ENCODE peak calls at places on chromosomes 5 and 9, in six cellular contexts. X is left ventricle myocardium inferior, V is bronchial epithelial cell, B is transverse colon, N is endothelial cell, M is WTC11. H is an unnamed sample.

GRCh38 chr5:600551-601541 is 11.3 kb upstream of the CEP72 start:
- DNase-seq in X (no peak), V (no peak), B (peak), N (no peak), M (no peak), H (no peak)

GRCh38 chr5:78724061-78724460 is 75.5 kb upstream of the LHFPL2 start:
- DNase-seq in X (no peak), V (no peak), B (no peak), N (no peak), M (no peak), H (no peak)

GRCh38 chr9:78062710-78063109 is 31.1 kb upstream of the GNAQ start:
- DNase-seq in X (no peak), V (no peak), B (no peak), N (no peak), M (no peak), H (no peak)

GRCh38 chr9:110185806-110186205 is 22.2 kb downstream of the C9orf152 start:
- DNase-seq in X (no peak), V (peak), B (no peak), N (no peak), M (no peak), H (no peak)

GRCh38 chr9:93096131-93096802 is at the start of gene CARD19:
- DNase-seq in X (peak), V (peak), B (peak), N (no peak), M (peak), H (peak)

GRCh38 chr9:79395691-79396558 is 175.8 kb upstream of the TLE4 start:
- DNase-seq in X (no peak), V (no peak), B (no peak), N (no peak), M (no peak), H (no peak)

GRCh38 chr9:2817987-2818386 is 25.9 kb downstream of the PUM3 start:
- DNase-seq in X (no peak), V (peak), B (no peak), N (no peak), M (no peak), H (no peak)

GRCh38 chr5:142215915-142216681 is 107.5 kb downstream of the NDFIP1 start:
- DNase-seq in X (peak), V (peak), B (peak), N (no peak), M (no peak), H (no peak)

GRCh38 chr5:145589063-145589462 is 246.1 kb downstream of the PRELID2 start:
- DNase-seq in X (no peak), V (no peak), B (no peak), N (no peak), M (no peak), H (no peak)

H was measured in CD4-positive, alpha-beta memory T cell.